ENCODE peak calls at places on chromosomes 4 and X, in eight cellular contexts. One of them, this sample, is unnamed.

GRCh38 chr4:6043843-6044242 is 25.6 kb upstream of the C4orf50 start:
- DNase-seq in aorta: peak
- DNase-seq in hypothalamus: no peak
- DNase-seq in SW480: no peak
- DNase-seq in A549: no peak
- DNase-seq in stimulated activated CD8-positive, alpha-beta memory T cell treated with anti-CD3 and anti-CD28 coated beads, Interleukin-4, amount 100 ng/mL, for 1 hour: no peak
- DNase-seq in midbrain: no peak
- DNase-seq in ascending aorta: no peak
- DNase-seq in this sample: no peak

GRCh38 chr4:177607111-177607573 is 164.9 kb upstream of the AGA start:
- DNase-seq in aorta: no peak
- DNase-seq in hypothalamus: no peak
- DNase-seq in SW480: no peak
- DNase-seq in A549: no peak
- DNase-seq in stimulated activated CD8-positive, alpha-beta memory T cell treated with anti-CD3 and anti-CD28 coated beads, Interleukin-4, amount 100 ng/mL, for 1 hour: no peak
- DNase-seq in midbrain: no peak
- DNase-seq in ascending aorta: no peak
- DNase-seq in this sample: no peak

GRCh38 chr4:85474818-85475630 is at the start of gene ARHGAP24:
- DNase-seq in aorta: peak
- DNase-seq in hypothalamus: peak
- DNase-seq in SW480: peak
- DNase-seq in A549: peak
- DNase-seq in stimulated activated CD8-positive, alpha-beta memory T cell treated with anti-CD3 and anti-CD28 coated beads, Interleukin-4, amount 100 ng/mL, for 1 hour: no peak
- DNase-seq in midbrain: peak
- DNase-seq in ascending aorta: peak
- DNase-seq in this sample: no peak

GRCh38 chr4:119693127-119693526 is 64.5 kb upstream of the PDE5A start:
- DNase-seq in aorta: no peak
- DNase-seq in hypothalamus: no peak
- DNase-seq in SW480: no peak
- DNase-seq in A549: no peak
- DNase-seq in stimulated activated CD8-positive, alpha-beta memory T cell treated with anti-CD3 and anti-CD28 coated beads, Interleukin-4, amount 100 ng/mL, for 1 hour: no peak
- DNase-seq in midbrain: no peak
- DNase-seq in ascending aorta: no peak
- DNase-seq in this sample: no peak

GRCh38 chr4:7128651-7129050 is 60.8 kb upstream of the GRPEL1 start:
- DNase-seq in aorta: no peak
- DNase-seq in hypothalamus: no peak
- DNase-seq in SW480: no peak
- DNase-seq in A549: no peak
- DNase-seq in stimulated activated CD8-positive, alpha-beta memory T cell treated with anti-CD3 and anti-CD28 coated beads, Interleukin-4, amount 100 ng/mL, for 1 hour: no peak
- DNase-seq in midbrain: no peak
- DNase-seq in ascending aorta: no peak
- DNase-seq in this sample: no peak

GRCh38 chr4:126800723-126801191 is 832.0 kb upstream of the INTU start:
- DNase-seq in aorta: no peak
- DNase-seq in hypothalamus: no peak
- DNase-seq in SW480: no peak
- DNase-seq in A549: no peak
- DNase-seq in stimulated activated CD8-positive, alpha-beta memory T cell treated with anti-CD3 and anti-CD28 coated beads, Interleukin-4, amount 100 ng/mL, for 1 hour: no peak
- DNase-seq in midbrain: no peak
- DNase-seq in ascending aorta: no peak
- DNase-seq in this sample: no peak

GRCh38 chrX:110055616-110056015 is 52.7 kb downstream of the TMEM164 start:
- DNase-seq in aorta: no peak
- DNase-seq in hypothalamus: no peak
- DNase-seq in SW480: no peak
- DNase-seq in A549: no peak
- DNase-seq in stimulated activated CD8-positive, alpha-beta memory T cell treated with anti-CD3 and anti-CD28 coated beads, Interleukin-4, amount 100 ng/mL, for 1 hour: no peak
- DNase-seq in midbrain: no peak
- DNase-seq in ascending aorta: no peak
- DNase-seq in this sample: no peak

GRCh38 chr4:57405359-57405758 is 295.2 kb upstream of the IGFBP7 start:
- DNase-seq in aorta: no peak
- DNase-seq in hypothalamus: no peak
- DNase-seq in SW480: no peak
- DNase-seq in A549: peak
- DNase-seq in stimulated activated CD8-positive, alpha-beta memory T cell treated with anti-CD3 and anti-CD28 coated beads, Interleukin-4, amount 100 ng/mL, for 1 hour: no peak
- DNase-seq in midbrain: no peak
- DNase-seq in ascending aorta: no peak
- DNase-seq in this sample: no peak

GRCh38 chrX:37474478-37474877 is 97.0 kb upstream of the LANCL3 start:
- DNase-seq in aorta: no peak
- DNase-seq in hypothalamus: no peak
- DNase-seq in SW480: no peak
- DNase-seq in A549: no peak
- DNase-seq in stimulated activated CD8-positive, alpha-beta memory T cell treated with anti-CD3 and anti-CD28 coated beads, Interleukin-4, amount 100 ng/mL, for 1 hour: no peak
- DNase-seq in midbrain: no peak
- DNase-seq in ascending aorta: no peak
- DNase-seq in this sample: no peak

GRCh38 chr4:30380404-30380998 is 339.7 kb upstream of the PCDH7 start:
- DNase-seq in aorta: no peak
- DNase-seq in hypothalamus: no peak
- DNase-seq in SW480: peak
- DNase-seq in A549: peak
- DNase-seq in stimulated activated CD8-positive, alpha-beta memory T cell treated with anti-CD3 and anti-CD28 coated beads, Interleukin-4, amount 100 ng/mL, for 1 hour: no peak
- DNase-seq in midbrain: peak
- DNase-seq in ascending aorta: no peak
- DNase-seq in this sample: no peak

GRCh38 chrX:14697453-14697852 is 168.1 kb downstream of the GLRA2 start:
- DNase-seq in aorta: peak
- DNase-seq in hypothalamus: no peak
- DNase-seq in SW480: peak
- DNase-seq in A549: peak
- DNase-seq in stimulated activated CD8-positive, alpha-beta memory T cell treated with anti-CD3 and anti-CD28 coated beads, Interleukin-4, amount 100 ng/mL, for 1 hour: no peak
- DNase-seq in midbrain: no peak
- DNase-seq in ascending aorta: no peak
- DNase-seq in this sample: no peak

GRCh38 chrX:20197641-20198210 is 56.1 kb upstream of the EIF1AX start:
- DNase-seq in aorta: no peak
- DNase-seq in hypothalamus: no peak
- DNase-seq in SW480: no peak
- DNase-seq in A549: no peak
- DNase-seq in stimulated activated CD8-positive, alpha-beta memory T cell treated with anti-CD3 and anti-CD28 coated beads, Interleukin-4, amount 100 ng/mL, for 1 hour: no peak
- DNase-seq in midbrain: no peak
- DNase-seq in ascending aorta: no peak
- DNase-seq in this sample: no peak

GRCh38 chr4:152408514-152409327 is 127.2 kb downstream of the FBXW7 start:
- DNase-seq in aorta: no peak
- DNase-seq in hypothalamus: no peak
- DNase-seq in SW480: no peak
- DNase-seq in A549: peak
- DNase-seq in stimulated activated CD8-positive, alpha-beta memory T cell treated with anti-CD3 and anti-CD28 coated beads, Interleukin-4, amount 100 ng/mL, for 1 hour: no peak
- DNase-seq in midbrain: peak
- DNase-seq in ascending aorta: no peak
- DNase-seq in this sample: no peak

GRCh38 chrX:154458954-154459829 is 1.1 kb downstream of the PLXNA3 start:
- DNase-seq in aorta: peak
- DNase-seq in hypothalamus: no peak
- DNase-seq in SW480: peak
- DNase-seq in A549: no peak
- DNase-seq in stimulated activated CD8-positive, alpha-beta memory T cell treated with anti-CD3 and anti-CD28 coated beads, Interleukin-4, amount 100 ng/mL, for 1 hour: no peak
- DNase-seq in midbrain: peak
- DNase-seq in ascending aorta: no peak
- DNase-seq in this sample: no peak

GRCh38 chrX:10387011-10387410 is 230.2 kb downstream of the CLCN4 start:
- DNase-seq in aorta: no peak
- DNase-seq in hypothalamus: no peak
- DNase-seq in SW480: no peak
- DNase-seq in A549: no peak
- DNase-seq in stimulated activated CD8-positive, alpha-beta memory T cell treated with anti-CD3 and anti-CD28 coated beads, Interleukin-4, amount 100 ng/mL, for 1 hour: no peak
- DNase-seq in midbrain: no peak
- DNase-seq in ascending aorta: no peak
- DNase-seq in this sample: no peak

GRCh38 chrX:74291577-74291963 is 12.4 kb upstream of the ZCCHC13 start:
- DNase-seq in aorta: no peak
- DNase-seq in hypothalamus: no peak
- DNase-seq in SW480: no peak
- DNase-seq in A549: no peak
- DNase-seq in stimulated activated CD8-positive, alpha-beta memory T cell treated with anti-CD3 and anti-CD28 coated beads, Interleukin-4, amount 100 ng/mL, for 1 hour: no peak
- DNase-seq in midbrain: no peak
- DNase-seq in ascending aorta: no peak
- DNase-seq in this sample: no peak

GRCh38 chr4:159284733-159285132 is 181.9 kb downstream of the RAPGEF2 start:
- DNase-seq in aorta: no peak
- DNase-seq in hypothalamus: no peak
- DNase-seq in SW480: no peak
- DNase-seq in A549: no peak
- DNase-seq in stimulated activated CD8-positive, alpha-beta memory T cell treated with anti-CD3 and anti-CD28 coated beads, Interleukin-4, amount 100 ng/mL, for 1 hour: no peak
- DNase-seq in midbrain: no peak
- DNase-seq in ascending aorta: no peak
- DNase-seq in this sample: no peak

GRCh38 chr4:185735887-185736286 is 76.1 kb downstream of the SORBS2 start:
- DNase-seq in aorta: no peak
- DNase-seq in hypothalamus: no peak
- DNase-seq in SW480: no peak
- DNase-seq in A549: no peak
- DNase-seq in stimulated activated CD8-positive, alpha-beta memory T cell treated with anti-CD3 and anti-CD28 coated beads, Interleukin-4, amount 100 ng/mL, for 1 hour: no peak
- DNase-seq in midbrain: no peak
- DNase-seq in ascending aorta: no peak
- DNase-seq in this sample: no peak

GRCh38 chr4:88841635-88842034 is 144.0 kb upstream of the NAP1L5 start:
- DNase-seq in aorta: no peak
- DNase-seq in hypothalamus: no peak
- DNase-seq in SW480: no peak
- DNase-seq in A549: no peak
- DNase-seq in stimulated activated CD8-positive, alpha-beta memory T cell treated with anti-CD3 and anti-CD28 coated beads, Interleukin-4, amount 100 ng/mL, for 1 hour: no peak
- DNase-seq in midbrain: no peak
- DNase-seq in ascending aorta: no peak
- DNase-seq in this sample: no peak

GRCh38 chrX:3204606-3205005 is 141.8 kb downstream of the MXRA5 start:
- DNase-seq in aorta: no peak
- DNase-seq in hypothalamus: no peak
- DNase-seq in SW480: no peak
- DNase-seq in A549: no peak
- DNase-seq in stimulated activated CD8-positive, alpha-beta memory T cell treated with anti-CD3 and anti-CD28 coated beads, Interleukin-4, amount 100 ng/mL, for 1 hour: no peak
- DNase-seq in midbrain: no peak
- DNase-seq in ascending aorta: no peak
- DNase-seq in this sample: no peak

GRCh38 chrX:154487518-154488290 is 1.3 kb upstream of the UBL4A start:
- DNase-seq in aorta: no peak
- DNase-seq in hypothalamus: no peak
- DNase-seq in SW480: no peak
- DNase-seq in A549: no peak
- DNase-seq in stimulated activated CD8-positive, alpha-beta memory T cell treated with anti-CD3 and anti-CD28 coated beads, Interleukin-4, amount 100 ng/mL, for 1 hour: no peak
- DNase-seq in midbrain: no peak
- DNase-seq in ascending aorta: no peak
- DNase-seq in this sample: no peak

GRCh38 chrX:18441780-18442367 is 16.5 kb downstream of the CDKL5 start:
- DNase-seq in aorta: no peak
- DNase-seq in hypothalamus: no peak
- DNase-seq in SW480: no peak
- DNase-seq in A549: no peak
- DNase-seq in stimulated activated CD8-positive, alpha-beta memory T cell treated with anti-CD3 and anti-CD28 coated beads, Interleukin-4, amount 100 ng/mL, for 1 hour: no peak
- DNase-seq in midbrain: no peak
- DNase-seq in ascending aorta: no peak
- DNase-seq in this sample: no peak

GRCh38 chr4:2929469-2929868 is 33.7 kb downstream of the NOP14 start:
- DNase-seq in aorta: no peak
- DNase-seq in hypothalamus: no peak
- DNase-seq in SW480: no peak
- DNase-seq in A549: no peak
- DNase-seq in stimulated activated CD8-positive, alpha-beta memory T cell treated with anti-CD3 and anti-CD28 coated beads, Interleukin-4, amount 100 ng/mL, for 1 hour: no peak
- DNase-seq in midbrain: no peak
- DNase-seq in ascending aorta: no peak
- DNase-seq in this sample: no peak

GRCh38 chrX:69616520-69617203 is 749 bp downstream of the EDA start:
- DNase-seq in aorta: peak
- DNase-seq in hypothalamus: no peak
- DNase-seq in SW480: peak
- DNase-seq in A549: no peak
- DNase-seq in stimulated activated CD8-positive, alpha-beta memory T cell treated with anti-CD3 and anti-CD28 coated beads, Interleukin-4, amount 100 ng/mL, for 1 hour: no peak
- DNase-seq in midbrain: peak
- DNase-seq in ascending aorta: peak
- DNase-seq in this sample: no peak

GRCh38 chrX:53318766-53319353 is 37.5 kb upstream of the IQSEC2 start:
- DNase-seq in aorta: no peak
- DNase-seq in hypothalamus: peak
- DNase-seq in SW480: no peak
- DNase-seq in A549: no peak
- DNase-seq in stimulated activated CD8-positive, alpha-beta memory T cell treated with anti-CD3 and anti-CD28 coated beads, Interleukin-4, amount 100 ng/mL, for 1 hour: no peak
- DNase-seq in midbrain: no peak
- DNase-seq in ascending aorta: no peak
- DNase-seq in this sample: no peak

GRCh38 chrX:68867458-68868166 is 38.8 kb downstream of the EFNB1 start:
- DNase-seq in aorta: peak
- DNase-seq in hypothalamus: no peak
- DNase-seq in SW480: no peak
- DNase-seq in A549: no peak
- DNase-seq in stimulated activated CD8-positive, alpha-beta memory T cell treated with anti-CD3 and anti-CD28 coated beads, Interleukin-4, amount 100 ng/mL, for 1 hour: no peak
- DNase-seq in midbrain: no peak
- DNase-seq in ascending aorta: no peak
- DNase-seq in this sample: no peak

GRCh38 chr4:17013382-17014006 is 115.0 kb upstream of the LDB2 start:
- DNase-seq in aorta: no peak
- DNase-seq in hypothalamus: no peak
- DNase-seq in SW480: no peak
- DNase-seq in A549: no peak
- DNase-seq in stimulated activated CD8-positive, alpha-beta memory T cell treated with anti-CD3 and anti-CD28 coated beads, Interleukin-4, amount 100 ng/mL, for 1 hour: no peak
- DNase-seq in midbrain: no peak
- DNase-seq in ascending aorta: no peak
- DNase-seq in this sample: no peak

GRCh38 chr4:103097112-103097511 is 2.5 kb downstream of the BDH2 start:
- DNase-seq in aorta: no peak
- DNase-seq in hypothalamus: no peak
- DNase-seq in SW480: no peak
- DNase-seq in A549: no peak
- DNase-seq in stimulated activated CD8-positive, alpha-beta memory T cell treated with anti-CD3 and anti-CD28 coated beads, Interleukin-4, amount 100 ng/mL, for 1 hour: no peak
- DNase-seq in midbrain: no peak
- DNase-seq in ascending aorta: no peak
- DNase-seq in this sample: no peak

GRCh38 chrX:19867411-19867732 is 20.0 kb downstream of the SH3KBP1 start:
- DNase-seq in aorta: no peak
- DNase-seq in hypothalamus: no peak
- DNase-seq in SW480: no peak
- DNase-seq in A549: no peak
- DNase-seq in stimulated activated CD8-positive, alpha-beta memory T cell treated with anti-CD3 and anti-CD28 coated beads, Interleukin-4, amount 100 ng/mL, for 1 hour: no peak
- DNase-seq in midbrain: no peak
- DNase-seq in ascending aorta: no peak
- DNase-seq in this sample: no peak